ENCODE peak calls at places on chromosomes 7 and 10, in eight cellular contexts. R, D, J, B, U, X, K and A are unnamed samples.

GRCh38 chr10:103661951-103662405 is 168.5 kb downstream of the NEURL1 start:
- DNase-seq in R (no peak), D (no peak), J (peak; percentile 52), B (no peak), U (no peak), X (no peak), K (no peak), A (no peak)

GRCh38 chr10:260819-261429 is 125.7 kb downstream of the ZMYND11 start:
- DNase-seq in R (no peak), D (no peak), J (peak; percentile 17), B (no peak), U (no peak), X (no peak), K (no peak), A (no peak)

GRCh38 chr7:41870505-41871138 is 167.7 kb upstream of the INHBA start:
- DNase-seq in R (no peak), D (peak; percentile 76), J (peak; percentile 13), B (no peak), U (no peak), X (no peak), K (no peak), A (peak; percentile 16)

GRCh38 chr7:147478751-147479150 is 1111.8 kb upstream of the C7orf33 start:
- DNase-seq in R (no peak), D (no peak), J (no peak), B (no peak), U (no peak), X (no peak), K (no peak), A (no peak)

GRCh38 chr7:30001953-30002352 is 12.4 kb upstream of the SCRN1 start:
- DNase-seq in R (no peak), D (no peak), J (no peak), B (no peak), U (no peak), X (no peak), K (no peak), A (no peak)

GRCh38 chr7:42735081-42735480 is 176.8 kb downstream of the C7orf25 start:
- DNase-seq in R (no peak), D (no peak), J (no peak), B (peak; percentile 51), U (no peak), X (no peak), K (no peak), A (peak; percentile 68)

GRCh38 chr10:46516660-46517416 is 39.6 kb downstream of the GPRIN2 start:
- DNase-seq in R (peak; percentile 33), D (peak; percentile 96), J (no peak), B (peak; percentile 90), U (no peak), X (no peak), K (peak; percentile 80), A (peak; percentile 94)

GRCh38 chr7:40239755-40240303 is 105.0 kb downstream of the SUGCT start:
- DNase-seq in R (no peak), D (no peak), J (no peak), B (no peak), U (no peak), X (no peak), K (no peak), A (no peak)

GRCh38 chr7:30448461-30449189 is 30.0 kb downstream of the NOD1 start:
- DNase-seq in R (no peak), D (no peak), J (no peak), B (no peak), U (peak; percentile 50), X (no peak), K (no peak), A (no peak)

GRCh38 chr7:49396194-49396593 is 377.2 kb upstream of the VWC2 start:
- DNase-seq in R (no peak), D (no peak), J (no peak), B (no peak), U (no peak), X (no peak), K (no peak), A (no peak)

GRCh38 chr10:132657127-132657706 is 119.6 kb downstream of the INPP5A start:
- DNase-seq in R (no peak), D (no peak), J (no peak), B (no peak), U (no peak), X (no peak), K (no peak), A (no peak)

GRCh38 chr10:52486840-52487611 is 172.9 kb downstream of the DKK1 start:
- DNase-seq in R (no peak), D (peak; percentile 92), J (no peak), B (peak; percentile 80), U (no peak), X (no peak), K (peak; percentile 91), A (peak; percentile 91)

GRCh38 chr10:124886195-124886594 is 55.7 kb upstream of the ZRANB1 start:
- DNase-seq in R (no peak), D (no peak), J (no peak), B (peak; percentile 47), U (no peak), X (no peak), K (no peak), A (peak; percentile 54)

GRCh38 chr10:42753507-42754154 is 29.0 kb upstream of the BMS1 start:
- DNase-seq in R (no peak), D (no peak), J (peak; percentile 45), B (no peak), U (no peak), X (no peak), K (no peak), A (no peak)
- TF ChIP-seq CTCF in R (no peak), D (no peak), J (no peak), B (no peak), U (no peak), X (no peak), K (no peak), A (no peak)

DNA sequence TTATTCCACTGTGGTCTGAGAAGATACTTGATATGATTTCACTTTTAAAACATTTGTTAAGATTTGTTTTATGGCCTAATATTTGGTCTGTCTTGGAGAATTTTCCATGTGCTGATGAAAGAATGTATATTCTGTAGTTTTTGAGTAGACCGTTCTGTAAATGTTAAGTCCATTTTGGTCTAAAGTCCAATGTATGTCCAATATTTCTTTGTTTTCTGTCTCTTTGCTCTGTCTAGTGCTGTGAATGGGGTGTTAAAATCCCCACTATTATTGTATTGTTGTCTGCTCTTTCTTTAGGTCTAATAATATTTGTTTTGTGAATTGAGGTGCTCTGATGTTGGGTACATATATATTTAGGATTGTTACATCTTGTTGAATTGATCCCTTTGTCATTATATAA is 31.3 kb downstream of the DNAJC9 start:
- DNase-seq in R (no peak), D (no peak), J (no peak), B (no peak), U (no peak), X (no peak), K (no peak), A (no peak)
- TF ChIP-seq CTCF in R (no peak), D (no peak), J (no peak), B (no peak), U (no peak), X (no peak), K (no peak), A (no peak)

GRCh38 chr10:130477360-130477759 is 341.2 kb downstream of the GLRX3 start:
- DNase-seq in R (no peak), D (no peak), J (no peak), B (no peak), U (no peak), X (no peak), K (no peak), A (no peak)

GRCh38 chr10:130479146-130479545 is 343.0 kb downstream of the GLRX3 start:
- DNase-seq in R (no peak), D (no peak), J (no peak), B (no peak), U (no peak), X (no peak), K (no peak), A (no peak)

GRCh38 chr10:130479906-130480305 is 343.7 kb downstream of the GLRX3 start:
- DNase-seq in R (no peak), D (no peak), J (no peak), B (no peak), U (no peak), X (no peak), K (no peak), A (no peak)

GRCh38 chr10:130481076-130481930 is 345.1 kb downstream of the GLRX3 start:
- DNase-seq in R (no peak), D (no peak), J (no peak), B (no peak), U (no peak), X (no peak), K (no peak), A (no peak)

DNA sequence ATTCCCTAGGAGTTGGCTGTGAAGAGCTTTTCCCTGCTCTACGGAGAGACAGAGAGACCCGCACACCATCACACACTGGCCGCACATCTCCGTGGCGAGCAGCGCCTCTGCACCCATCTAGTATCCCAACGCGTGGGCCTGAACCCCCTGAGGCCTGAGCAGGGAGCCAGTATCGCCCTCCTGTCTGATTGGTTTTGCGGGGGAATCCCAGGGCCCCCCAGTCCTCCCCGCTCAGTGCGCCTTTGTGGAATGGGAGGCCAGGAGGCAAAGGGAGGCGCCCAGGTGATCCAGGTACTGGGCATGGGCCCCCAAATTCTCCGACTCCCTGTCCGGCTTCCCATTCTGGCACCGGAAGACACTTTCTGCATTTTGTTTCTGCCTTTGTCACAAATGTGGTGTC is 344.3 kb downstream of the GLRX3 start:
- DNase-seq in R (no peak), D (no peak), J (no peak), B (no peak), U (no peak), X (no peak), K (no peak), A (no peak)
- TF ChIP-seq CTCF in R (no peak), D (no peak), J (no peak), B (no peak), U (no peak), X (no peak), K (no peak), A (no peak)

GRCh38 chr7:35991511-35992232 is 161.4 kb upstream of the EEPD1 start:
- DNase-seq in R (no peak), D (peak; percentile 8), J (no peak), B (no peak), U (no peak), X (no peak), K (no peak), A (no peak)
- TF ChIP-seq CTCF in R (no peak), D (no peak), J (no peak), B (no peak), U (no peak), X (no peak), K (no peak), A (no peak)

GRCh38 chr10:77890097-77890496 is 36.5 kb downstream of the DLG5 start:
- DNase-seq in R (no peak), D (no peak), J (no peak), B (no peak), U (no peak), X (no peak), K (no peak), A (no peak)
- TF ChIP-seq CTCF in R (no peak), D (peak; percentile 1), J (no peak), B (no peak), U (no peak), X (no peak), K (no peak), A (no peak)